ENCODE peak calls at places on chromosomes 16 and 17, in seven cellular contexts. One of them, this sample, is unnamed.

GRCh38 chr16:71441348-71441781 is 489 bp downstream of the TLE7 start:
- DNase-seq in breast epithelium: no peak
- DNase-seq in H1: no peak
- DNase-seq in stomach: no peak
- DNase-seq in gastrocnemius medialis: no peak
- DNase-seq in uterus: no peak
- DNase-seq in esophagus squamous epithelium: no peak
- DNase-seq in this sample: no peak

GRCh38 chr17:38958756-38959155 is 8.4 kb downstream of the FBXO47 start:
- DNase-seq in breast epithelium: no peak
- DNase-seq in H1: no peak
- DNase-seq in stomach: no peak
- DNase-seq in gastrocnemius medialis: no peak
- DNase-seq in uterus: no peak
- DNase-seq in esophagus squamous epithelium: no peak
- DNase-seq in this sample: no peak

GRCh38 chr17:8954339-8954738 is 11.2 kb downstream of the PIK3R5 start:
- DNase-seq in breast epithelium: no peak
- DNase-seq in H1: peak
- DNase-seq in stomach: peak
- DNase-seq in gastrocnemius medialis: peak
- DNase-seq in uterus: peak
- DNase-seq in esophagus squamous epithelium: peak
- DNase-seq in this sample: no peak

GRCh38 chr17:62091804-62092203 is 26.7 kb upstream of the MED13 start:
- DNase-seq in breast epithelium: no peak
- DNase-seq in H1: no peak
- DNase-seq in stomach: no peak
- DNase-seq in gastrocnemius medialis: no peak
- DNase-seq in uterus: no peak
- DNase-seq in esophagus squamous epithelium: no peak
- DNase-seq in this sample: no peak

GRCh38 chr17:78764871-78765270 is 17.2 kb downstream of the CYTH1 start:
- DNase-seq in breast epithelium: no peak
- DNase-seq in H1: no peak
- DNase-seq in stomach: no peak
- DNase-seq in gastrocnemius medialis: no peak
- DNase-seq in uterus: no peak
- DNase-seq in esophagus squamous epithelium: no peak
- DNase-seq in this sample: no peak

GRCh38 chr16:54355251-54355650 is 68.7 kb upstream of the IRX3 start:
- DNase-seq in breast epithelium: no peak
- DNase-seq in H1: no peak
- DNase-seq in stomach: no peak
- DNase-seq in gastrocnemius medialis: no peak
- DNase-seq in uterus: no peak
- DNase-seq in esophagus squamous epithelium: no peak
- DNase-seq in this sample: no peak

GRCh38 chr17:29622337-29623282 is at the start of gene CORO6:
- DNase-seq in breast epithelium: no peak
- DNase-seq in H1: no peak
- DNase-seq in stomach: peak
- DNase-seq in gastrocnemius medialis: peak
- DNase-seq in uterus: no peak
- DNase-seq in esophagus squamous epithelium: no peak
- DNase-seq in this sample: no peak

GRCh38 chr16:13110124-13110796 is 208.9 kb downstream of the SHISA9 start:
- DNase-seq in breast epithelium: no peak
- DNase-seq in H1: peak
- DNase-seq in stomach: no peak
- DNase-seq in gastrocnemius medialis: no peak
- DNase-seq in uterus: no peak
- DNase-seq in esophagus squamous epithelium: no peak
- DNase-seq in this sample: no peak

GRCh38 chr16:47460301-47460754 is 535 bp downstream of the ITFG1 start:
- DNase-seq in breast epithelium: no peak
- DNase-seq in H1: no peak
- DNase-seq in stomach: no peak
- DNase-seq in gastrocnemius medialis: no peak
- DNase-seq in uterus: no peak
- DNase-seq in esophagus squamous epithelium: no peak
- DNase-seq in this sample: no peak

GRCh38 chr17:29645516-29646051 is 22.9 kb upstream of the CORO6 start:
- DNase-seq in breast epithelium: no peak
- DNase-seq in H1: no peak
- DNase-seq in stomach: peak
- DNase-seq in gastrocnemius medialis: peak
- DNase-seq in uterus: peak
- DNase-seq in esophagus squamous epithelium: no peak
- DNase-seq in this sample: no peak

GRCh38 chr16:86530251-86531192 is 20.2 kb downstream of the FOXF1 start:
- DNase-seq in breast epithelium: no peak
- DNase-seq in H1: no peak
- DNase-seq in stomach: no peak
- DNase-seq in gastrocnemius medialis: no peak
- DNase-seq in uterus: no peak
- DNase-seq in esophagus squamous epithelium: no peak
- DNase-seq in this sample: no peak

GRCh38 chr17:29138991-29139682 is 41.1 kb downstream of the MYO18A start:
- DNase-seq in breast epithelium: no peak
- DNase-seq in H1: no peak
- DNase-seq in stomach: peak
- DNase-seq in gastrocnemius medialis: peak
- DNase-seq in uterus: peak
- DNase-seq in esophagus squamous epithelium: no peak
- DNase-seq in this sample: no peak

GRCh38 chr17:44826123-44826790 is 3.8 kb downstream of the GJC1 start:
- DNase-seq in breast epithelium: no peak
- DNase-seq in H1: no peak
- DNase-seq in stomach: no peak
- DNase-seq in gastrocnemius medialis: no peak
- DNase-seq in uterus: no peak
- DNase-seq in esophagus squamous epithelium: no peak
- DNase-seq in this sample: no peak

GRCh38 chr17:64998436-64999190 is 57.9 kb downstream of the GNA13 start:
- DNase-seq in breast epithelium: no peak
- DNase-seq in H1: no peak
- DNase-seq in stomach: no peak
- DNase-seq in gastrocnemius medialis: no peak
- DNase-seq in uterus: no peak
- DNase-seq in esophagus squamous epithelium: no peak
- DNase-seq in this sample: no peak

GRCh38 chr17:65850486-65850885 is 289.0 kb upstream of the AXIN2 start:
- DNase-seq in breast epithelium: no peak
- DNase-seq in H1: no peak
- DNase-seq in stomach: no peak
- DNase-seq in gastrocnemius medialis: no peak
- DNase-seq in uterus: no peak
- DNase-seq in esophagus squamous epithelium: no peak
- DNase-seq in this sample: peak

GRCh38 chr17:78722101-78722761 is 59.8 kb downstream of the CYTH1 start:
- DNase-seq in breast epithelium: no peak
- DNase-seq in H1: no peak
- DNase-seq in stomach: no peak
- DNase-seq in gastrocnemius medialis: no peak
- DNase-seq in uterus: no peak
- DNase-seq in esophagus squamous epithelium: no peak
- DNase-seq in this sample: no peak

GRCh38 chr17:48526986-48527741 is 3.6 kb downstream of the HOXB1 start:
- DNase-seq in breast epithelium: no peak
- DNase-seq in H1: no peak
- DNase-seq in stomach: no peak
- DNase-seq in gastrocnemius medialis: no peak
- DNase-seq in uterus: no peak
- DNase-seq in esophagus squamous epithelium: no peak
- DNase-seq in this sample: no peak

GRCh38 chr17:64162575-64162974 is 32.6 kb upstream of the ERN1 start:
- DNase-seq in breast epithelium: no peak
- DNase-seq in H1: no peak
- DNase-seq in stomach: no peak
- DNase-seq in gastrocnemius medialis: no peak
- DNase-seq in uterus: no peak
- DNase-seq in esophagus squamous epithelium: no peak
- DNase-seq in this sample: no peak

GRCh38 chr16:73572135-73572534 is 524.2 kb upstream of the ZFHX3 start:
- DNase-seq in breast epithelium: peak
- DNase-seq in H1: no peak
- DNase-seq in stomach: peak
- DNase-seq in gastrocnemius medialis: peak
- DNase-seq in uterus: no peak
- DNase-seq in esophagus squamous epithelium: no peak
- DNase-seq in this sample: no peak

GRCh38 chr17:9272506-9272905 is 251.2 kb downstream of the NTN1 start:
- DNase-seq in breast epithelium: no peak
- DNase-seq in H1: no peak
- DNase-seq in stomach: no peak
- DNase-seq in gastrocnemius medialis: no peak
- DNase-seq in uterus: no peak
- DNase-seq in esophagus squamous epithelium: no peak
- DNase-seq in this sample: no peak

GRCh38 chr16:74608944-74609343 is 2.0 kb upstream of the GLG1 start:
- DNase-seq in breast epithelium: no peak
- DNase-seq in H1: no peak
- DNase-seq in stomach: no peak
- DNase-seq in gastrocnemius medialis: no peak
- DNase-seq in uterus: no peak
- DNase-seq in esophagus squamous epithelium: no peak
- DNase-seq in this sample: no peak

GRCh38 chr16:69469807-69470561 is 45.6 kb downstream of the CYB5B start:
- DNase-seq in breast epithelium: no peak
- DNase-seq in H1: no peak
- DNase-seq in stomach: no peak
- DNase-seq in gastrocnemius medialis: no peak
- DNase-seq in uterus: no peak
- DNase-seq in esophagus squamous epithelium: no peak
- DNase-seq in this sample: no peak

GRCh38 chr16:19308392-19308791 is 22.9 kb downstream of the CLEC19A start:
- DNase-seq in breast epithelium: no peak
- DNase-seq in H1: no peak
- DNase-seq in stomach: no peak
- DNase-seq in gastrocnemius medialis: no peak
- DNase-seq in uterus: no peak
- DNase-seq in esophagus squamous epithelium: no peak
- DNase-seq in this sample: no peak
- TF ChIP-seq POLR2A in breast epithelium: no peak
- TF ChIP-seq POLR2A in H1: no peak
- TF ChIP-seq POLR2A in stomach: no peak
- TF ChIP-seq POLR2A in gastrocnemius medialis: no peak
- TF ChIP-seq POLR2A in uterus: no peak
- TF ChIP-seq POLR2A in esophagus squamous epithelium: no peak
- TF ChIP-seq POLR2A in this sample: no peak

DNA sequence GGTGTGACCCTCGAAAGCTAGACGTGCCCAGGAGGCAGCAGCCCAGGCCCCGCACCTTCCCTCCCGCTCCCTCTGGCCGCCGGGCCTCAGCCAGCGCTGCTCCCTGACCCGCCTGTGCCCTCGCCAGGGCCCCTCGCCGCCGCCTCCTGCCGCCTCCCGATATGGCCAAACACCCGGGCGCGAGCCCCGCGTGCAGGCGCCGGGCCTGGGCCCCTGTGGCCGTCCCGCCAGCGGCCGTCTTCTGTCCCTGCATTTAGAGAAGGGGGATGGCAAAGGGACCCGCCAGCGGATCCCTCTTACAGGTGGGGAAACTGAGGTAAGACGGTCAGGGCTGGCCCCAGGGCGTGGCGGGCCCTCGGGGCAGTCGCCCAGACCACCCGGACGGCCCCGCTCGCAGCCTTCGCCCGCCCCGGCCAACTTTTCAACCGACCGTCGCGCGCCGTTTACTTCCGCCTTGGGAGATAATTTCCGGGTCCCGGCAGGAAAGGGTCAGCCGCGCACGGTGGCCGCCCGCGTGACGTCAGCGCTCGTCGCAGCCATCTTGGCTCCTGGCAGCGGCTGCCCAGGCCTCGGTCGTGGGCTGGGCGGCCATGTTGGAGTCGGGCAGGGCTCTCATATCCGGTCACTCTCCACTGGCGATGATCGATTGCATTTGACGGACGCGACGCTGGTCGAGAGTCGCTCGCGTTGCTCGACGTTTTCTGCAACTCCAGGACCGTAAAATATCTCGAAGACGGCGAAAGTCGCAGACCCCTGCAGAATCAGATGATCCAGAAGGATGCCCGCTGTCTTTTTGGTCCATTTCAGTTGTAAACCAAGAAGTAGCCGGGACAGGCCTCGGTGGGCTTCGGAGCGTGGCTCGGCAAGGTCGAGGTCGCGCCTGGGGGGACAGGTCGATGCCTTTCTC is 7.1 kb upstream of the GNG13 start:
- DNase-seq in breast epithelium: peak
- DNase-seq in H1: peak
- DNase-seq in stomach: peak
- DNase-seq in gastrocnemius medialis: peak
- DNase-seq in uterus: peak
- DNase-seq in esophagus squamous epithelium: peak
- DNase-seq in this sample: peak
- TF ChIP-seq POLR2A in breast epithelium: peak
- TF ChIP-seq POLR2A in H1: peak
- TF ChIP-seq POLR2A in stomach: peak
- TF ChIP-seq POLR2A in gastrocnemius medialis: peak
- TF ChIP-seq POLR2A in uterus: peak
- TF ChIP-seq POLR2A in esophagus squamous epithelium: no peak
- TF ChIP-seq POLR2A in this sample: peak

DNA sequence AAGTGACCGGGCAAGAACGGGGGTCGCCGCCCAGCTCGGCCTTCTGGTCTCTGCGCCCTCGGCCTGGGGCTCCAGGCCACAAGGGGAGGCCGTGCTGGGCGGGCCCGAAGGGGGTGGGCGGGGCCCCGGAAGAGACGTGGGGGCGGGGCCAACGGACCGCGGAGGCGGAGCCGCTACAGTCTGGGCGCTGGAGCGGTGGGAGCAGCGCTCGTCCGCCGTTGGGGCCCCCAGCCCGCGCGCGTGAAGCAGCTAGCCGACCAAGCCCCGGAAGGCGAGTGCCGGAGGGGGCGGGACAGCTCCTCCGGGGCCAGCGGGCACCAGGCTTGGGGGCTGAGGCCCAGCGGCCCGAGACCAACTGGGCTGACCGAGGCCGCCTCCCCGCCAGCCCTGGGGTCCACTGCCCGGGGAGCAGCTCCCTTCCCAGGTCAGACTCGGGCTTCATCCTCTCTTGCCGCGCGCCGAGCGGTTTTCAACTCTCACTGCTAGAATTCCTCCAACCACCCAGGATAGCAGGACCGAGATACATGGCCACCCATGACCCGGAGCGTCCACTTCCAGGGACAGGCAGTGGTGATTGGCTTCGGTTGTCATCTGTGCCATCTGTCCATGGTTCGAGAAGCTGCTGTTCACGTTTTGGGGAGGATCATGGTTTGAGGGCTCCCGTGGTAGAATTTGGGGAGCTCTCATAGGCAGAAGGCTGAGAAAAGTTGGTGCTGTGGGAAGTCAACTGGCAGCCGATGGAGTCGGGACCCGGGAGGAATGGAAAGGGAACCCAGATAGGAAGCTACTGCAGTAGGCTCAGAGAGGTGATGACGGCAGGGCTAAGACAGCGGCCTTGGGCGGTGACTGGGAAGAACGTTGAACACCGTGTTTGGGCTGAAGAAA is 44.6 kb upstream of the LCMT1 start:
- DNase-seq in breast epithelium: peak
- DNase-seq in H1: peak
- DNase-seq in stomach: peak
- DNase-seq in gastrocnemius medialis: peak
- DNase-seq in uterus: peak
- DNase-seq in esophagus squamous epithelium: no peak
- DNase-seq in this sample: peak
- TF ChIP-seq POLR2A in breast epithelium: peak
- TF ChIP-seq POLR2A in H1: peak
- TF ChIP-seq POLR2A in stomach: no peak
- TF ChIP-seq POLR2A in gastrocnemius medialis: peak
- TF ChIP-seq POLR2A in uterus: peak
- TF ChIP-seq POLR2A in esophagus squamous epithelium: no peak
- TF ChIP-seq POLR2A in this sample: peak

GRCh38 chr17:75517277-75517865 is 1.0 kb downstream of the TSEN54 start:
- DNase-seq in breast epithelium: no peak
- DNase-seq in H1: no peak
- DNase-seq in stomach: peak
- DNase-seq in gastrocnemius medialis: no peak
- DNase-seq in uterus: peak
- DNase-seq in esophagus squamous epithelium: no peak
- DNase-seq in this sample: no peak
- TF ChIP-seq POLR2A in breast epithelium: no peak
- TF ChIP-seq POLR2A in H1: no peak
- TF ChIP-seq POLR2A in stomach: no peak
- TF ChIP-seq POLR2A in gastrocnemius medialis: no peak
- TF ChIP-seq POLR2A in uterus: no peak
- TF ChIP-seq POLR2A in esophagus squamous epithelium: no peak
- TF ChIP-seq POLR2A in this sample: no peak